ENCODE peak calls at places on chromosome 11, in six cellular contexts. P is Caki2; N is SIG-M5; Z is ELF-1; O is activated T-cell treated with anti-CD3 and anti-CD28 coated beads, Interleukin-2, amount 50 U/mL, for 1 hour; L is COR-L47. R is an unnamed sample.

GRCh38 chr11:83367745-83368144 is 81.6 kb upstream of the CCDC90B start:
- DNase-seq in P (no peak), N (no peak), Z (no peak), O (no peak), L (no peak), R (no peak)

GRCh38 chr11:116334596-116334995 is 438.2 kb downstream of the BUD13 start:
- DNase-seq in P (no peak), N (no peak), Z (no peak), O (no peak), L (no peak), R (no peak)

GRCh38 chr11:130636672-130637463 is 188.4 kb downstream of the ADAMTS15 start:
- DNase-seq in P (peak; percentile 92), N (no peak), Z (no peak), O (no peak), L (peak; percentile 2), R (no peak)

GRCh38 chr11:94132152-94132558 is 3.5 kb downstream of the PANX1 start:
- DNase-seq in P (peak; percentile 28), N (no peak), Z (peak; percentile 38), O (no peak), L (no peak), R (no peak)

GRCh38 chr11:126355926-126356897 is 726 bp downstream of the ST3GAL4 start:
- DNase-seq in P (no peak), N (no peak), Z (peak; percentile 38), O (peak; percentile 23), L (no peak), R (no peak)

GRCh38 chr11:61836193-61836592 is 8.1 kb downstream of the FADS2 start:
- DNase-seq in P (no peak), N (no peak), Z (no peak), O (no peak), L (no peak), R (no peak)

GRCh38 chr11:66071326-66071870 is 1.3 kb downstream of the PACS1 start:
- DNase-seq in P (no peak), N (no peak), Z (peak; percentile 32), O (no peak), L (no peak), R (no peak)

GRCh38 chr11:30772908-30773307 is 186.8 kb upstream of the MPPED2 start:
- DNase-seq in P (no peak), N (no peak), Z (no peak), O (no peak), L (no peak), R (no peak)

GRCh38 chr11:92794783-92795182 is 174.7 kb upstream of the MTNR1B start:
- DNase-seq in P (no peak), N (no peak), Z (no peak), O (no peak), L (no peak), R (no peak)

GRCh38 chr11:77557553-77557952 is 32.2 kb upstream of the AQP11 start:
- DNase-seq in P (no peak), N (no peak), Z (peak; percentile 44), O (no peak), L (peak; percentile 36), R (no peak)

GRCh38 chr11:16925495-16926065 is 88.6 kb downstream of the PLEKHA7 start:
- DNase-seq in P (peak; percentile 77), N (no peak), Z (peak; percentile 93), O (no peak), L (peak; percentile 29), R (no peak)

GRCh38 chr11:24779791-24780190 is 282.9 kb downstream of the LUZP2 start:
- DNase-seq in P (no peak), N (no peak), Z (no peak), O (no peak), L (no peak), R (no peak)